ENCODE peak calls at places on chromosomes 2 and 18, in five cellular contexts. F, T, O, R and C are unnamed samples.

GRCh38 chr18:29418136-29418535 is 1241.2 kb upstream of the CDH2 start:
- DNase-seq in F (no peak), T (peak), O (no peak), R (no peak), C (no peak)

GRCh38 chr2:9099341-9099751 is 95.9 kb upstream of the MBOAT2 start:
- DNase-seq in F (peak), T (no peak), O (no peak), R (no peak), C (no peak)

GRCh38 chr2:164495491-164496223 is 125.6 kb downstream of the GRB14 start:
- DNase-seq in F (no peak), T (peak), O (peak), R (no peak), C (peak)

GRCh38 chr2:46487667-46488333 is 8.4 kb downstream of the TMEM247 start:
- DNase-seq in F (no peak), T (peak), O (no peak), R (peak), C (no peak)

GRCh38 chr2:65316072-65316471 is 88.4 kb downstream of the ACTR2 start:
- DNase-seq in F (no peak), T (peak), O (no peak), R (no peak), C (no peak)

GRCh38 chr2:7672027-7672684 is 754.9 kb downstream of the RNF144A start:
- DNase-seq in F (peak), T (peak), O (peak), R (no peak), C (peak)

GRCh38 chr18:13262839-13263691 is 44.5 kb downstream of the LDLRAD4 start:
- DNase-seq in F (no peak), T (no peak), O (no peak), R (peak), C (no peak)

GRCh38 chr18:13471971-13472628 is 253.5 kb downstream of the LDLRAD4 start:
- DNase-seq in F (no peak), T (no peak), O (no peak), R (peak), C (no peak)

GRCh38 chr2:238059505-238059904 is 1.3 kb upstream of the SCLY start:
- DNase-seq in F (no peak), T (no peak), O (no peak), R (no peak), C (no peak)

GRCh38 chr2:224308267-224308911 is 93.5 kb downstream of the FAM124B start:
- DNase-seq in F (no peak), T (no peak), O (no peak), R (no peak), C (no peak)

GRCh38 chr18:13437801-13438506 is 219.4 kb downstream of the LDLRAD4 start:
- DNase-seq in F (peak), T (no peak), O (no peak), R (no peak), C (no peak)

GRCh38 chr2:71550801-71551630 is 97.7 kb downstream of the DYSF start:
- DNase-seq in F (no peak), T (no peak), O (no peak), R (peak), C (no peak)

GRCh38 chr2:238515411-238515810 is 88.7 kb downstream of the ASB1 start:
- DNase-seq in F (no peak), T (peak), O (no peak), R (no peak), C (no peak)

GRCh38 chr2:188787002-188787660 is 187.0 kb upstream of the COL3A1 start:
- DNase-seq in F (no peak), T (peak), O (no peak), R (no peak), C (no peak)

GRCh38 chr18:46343940-46344372 is 239.8 kb downstream of the HAUS1 start:
- DNase-seq in F (peak), T (no peak), O (peak), R (no peak), C (peak)

GRCh38 chr18:46718501-46719341 is 38.1 kb downstream of the ST8SIA5 start:
- DNase-seq in F (no peak), T (peak), O (peak), R (no peak), C (peak)

GRCh38 chr18:48569915-48570264 is 31.1 kb downstream of the CTIF start:
- DNase-seq in F (no peak), T (no peak), O (no peak), R (no peak), C (no peak)

GRCh38 chr2:204272089-204272488 is 273.2 kb upstream of the PARD3B start:
- DNase-seq in F (no peak), T (no peak), O (no peak), R (no peak), C (no peak)

GRCh38 chr2:69031466-69031865 is 18.5 kb downstream of the ANTXR1 start:
- DNase-seq in F (no peak), T (no peak), O (no peak), R (no peak), C (no peak)

GRCh38 chr2:173983414-173983871 is 18.3 kb upstream of the SP3 start:
- DNase-seq in F (no peak), T (peak), O (no peak), R (no peak), C (no peak)

GRCh38 chr18:73891572-73892421 is 255.8 kb downstream of the FBXO15 start:
- DNase-seq in F (peak), T (no peak), O (peak), R (no peak), C (peak)

GRCh38 chr2:175877845-175878563 is 124.1 kb downstream of the LNPK start:
- DNase-seq in F (no peak), T (peak), O (no peak), R (no peak), C (no peak)

GRCh38 chr2:189163889-189164288 is 15.7 kb downstream of the COL5A2 start:
- DNase-seq in F (no peak), T (peak), O (no peak), R (no peak), C (no peak)

GRCh38 chr18:42782929-42783328 is 332.6 kb downstream of the RIT2 start:
- DNase-seq in F (no peak), T (no peak), O (no peak), R (no peak), C (no peak)

GRCh38 chr2:31337860-31338259 is 76.7 kb downstream of the XDH start:
- DNase-seq in F (no peak), T (peak), O (no peak), R (no peak), C (no peak)

GRCh38 chr2:121175326-121175725 is 109.7 kb downstream of the TFCP2L1 start:
- DNase-seq in F (no peak), T (no peak), O (no peak), R (no peak), C (no peak)

GRCh38 chr2:240916571-240917008 is 10.5 kb downstream of the CROCC2 start:
- DNase-seq in F (no peak), T (peak), O (peak), R (peak), C (no peak)

GRCh38 chr2:230874456-230874855 is 9.7 kb downstream of the ITM2C start:
- DNase-seq in F (no peak), T (no peak), O (no peak), R (no peak), C (no peak)

GRCh38 chr2:157052685-157053224 is 204.8 kb upstream of the GALNT5 start:
- DNase-seq in F (no peak), T (peak), O (no peak), R (no peak), C (no peak)